ENCODE peak calls at places on chromosome 9, in ten cellular contexts. N is thoracic aorta; X is OCI-LY7; T is fibroblast of lung; Y is CD8-positive, alpha-beta T cell; P is GM23338; J is foreskin fibroblast; V is AG09309; U is cardiac muscle cell; I is bronchial epithelial cell. A is an unnamed sample.

GRCh38 chr9:21402387-21403247 is 6.3 kb upstream of the IFNA8 start:
- DNase-seq in P (peak; percentile 84), V (no peak), I (no peak), U (peak; percentile 21), X (no peak), T (no peak), Y (no peak), N (no peak), J (peak; percentile 47), A (no peak)

GRCh38 chr9:113998114-113998513 is 80.0 kb downstream of the AMBP start:
- DNase-seq in T (no peak), U (no peak), N (no peak), J (no peak), I (no peak), V (no peak), X (no peak), Y (no peak), P (no peak), A (no peak)

GRCh38 chr9:123883634-123884033 is 46.3 kb downstream of the DENND1A start:
- DNase-seq in I (peak; percentile 43), X (no peak), N (no peak), Y (no peak), J (peak; percentile 19), U (no peak), V (no peak), T (peak; percentile 11), P (no peak), A (peak; percentile 18)

GRCh38 chr9:83583151-83584014 is 39.6 kb upstream of the IDNK start:
- DNase-seq in V (no peak), P (peak; percentile 91), J (peak; percentile 74), Y (no peak), X (peak; percentile 45), I (peak; percentile 59), U (peak; percentile 80), N (peak; percentile 27), T (peak; percentile 60), A (peak; percentile 67)

GRCh38 chr9:113152699-113153098 is 1.9 kb downstream of the SLC31A2 start:
- DNase-seq in U (no peak), I (peak; percentile 97), T (no peak), J (peak; percentile 25), P (peak; percentile 35), Y (no peak), V (no peak), X (no peak), N (no peak), A (peak; percentile 98)

GRCh38 chr9:100322954-100323536 is 29.7 kb downstream of the TEX10 start:
- DNase-seq in N (no peak), Y (no peak), P (peak; percentile 70), U (peak; percentile 63), V (peak; percentile 7), I (peak; percentile 40), T (peak; percentile 60), J (peak; percentile 59), X (peak; percentile 55), A (peak; percentile 47)

GRCh38 chr9:79408200-79408599 is 163.6 kb upstream of the TLE4 start:
- DNase-seq in J (peak; percentile 6), N (no peak), Y (no peak), V (no peak), P (peak; percentile 30), X (no peak), I (no peak), T (no peak), U (no peak), A (no peak)

GRCh38 chr9:132977626-132978450 is 656 bp upstream of the GFI1B start:
- DNase-seq in P (peak; percentile 84), T (peak; percentile 33), X (peak; percentile 82), U (peak; percentile 60), I (peak; percentile 33), V (no peak), Y (peak; percentile 63), N (no peak), J (peak; percentile 76), A (peak; percentile 65)

GRCh38 chr9:122213589-122214413 is 15.0 kb downstream of the LHX6 start:
- DNase-seq in X (peak; percentile 72), Y (peak; percentile 31), I (peak; percentile 67), V (no peak), U (no peak), P (peak; percentile 95), T (no peak), J (no peak), N (no peak), A (peak; percentile 87)

GRCh38 chr9:123769723-123770122 is 160.2 kb downstream of the DENND1A start:
- DNase-seq in I (no peak), V (no peak), U (no peak), Y (no peak), J (peak; percentile 25), X (no peak), T (no peak), P (no peak), N (no peak), A (no peak)

DNA sequence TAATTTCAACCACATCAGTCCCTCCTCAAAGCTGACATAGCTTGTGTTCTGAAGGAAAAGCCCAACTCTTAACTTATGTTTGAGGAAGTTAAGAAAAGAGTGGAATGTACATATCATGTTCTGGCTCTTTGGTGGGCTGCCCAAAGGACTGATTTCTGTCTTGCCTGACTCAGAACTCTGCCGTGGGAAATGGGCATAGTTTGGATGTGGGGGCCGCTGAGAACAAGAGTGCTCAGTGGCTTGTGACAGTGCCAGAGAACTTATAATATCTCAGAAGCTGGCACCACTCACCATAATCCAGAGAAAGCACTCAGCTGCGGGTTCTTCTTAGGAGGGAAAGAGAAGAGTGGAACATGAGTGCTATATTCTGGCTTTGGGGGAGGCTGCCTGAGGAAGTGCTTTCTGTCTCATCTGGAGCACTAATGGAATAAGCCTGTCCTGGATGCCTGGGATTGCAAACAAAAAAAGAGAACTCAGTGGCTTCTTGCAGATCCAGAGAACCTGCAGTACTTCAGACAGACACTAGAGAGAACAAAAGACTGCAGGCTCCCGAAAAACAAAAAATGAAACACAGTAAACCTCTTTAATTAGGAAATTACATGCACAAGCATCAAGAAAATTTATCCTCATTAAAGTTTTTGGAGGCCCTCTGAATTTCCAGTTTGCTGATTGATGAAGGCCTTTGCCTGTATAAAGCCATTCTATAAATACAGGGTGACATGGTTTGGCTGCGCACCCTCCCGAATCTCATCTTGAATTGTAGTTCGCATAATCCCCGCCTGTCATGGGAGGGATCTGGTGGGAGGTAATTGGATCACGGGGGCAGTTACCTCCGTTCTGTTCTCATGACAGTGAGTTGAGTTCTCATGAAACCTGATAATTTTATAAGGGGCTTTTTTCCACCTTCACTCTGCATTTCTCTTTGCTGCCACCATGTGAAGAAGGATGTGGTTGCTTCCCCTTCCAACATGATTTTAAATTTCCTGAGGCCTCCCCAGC is 207.0 kb downstream of the DMAC1 start:
- DNase-seq in U (no peak), J (peak; percentile 1), P (peak; percentile 69), I (peak; percentile 8), X (no peak), T (no peak), Y (no peak), N (no peak), V (no peak), A (peak; percentile 2)
- TF ChIP-seq CTCF in U (no peak), J (no peak), P (peak; percentile 59), I (peak; percentile 29), X (peak; percentile 18), T (no peak), Y (no peak), N (no peak), V (no peak), A (no peak)

DNA sequence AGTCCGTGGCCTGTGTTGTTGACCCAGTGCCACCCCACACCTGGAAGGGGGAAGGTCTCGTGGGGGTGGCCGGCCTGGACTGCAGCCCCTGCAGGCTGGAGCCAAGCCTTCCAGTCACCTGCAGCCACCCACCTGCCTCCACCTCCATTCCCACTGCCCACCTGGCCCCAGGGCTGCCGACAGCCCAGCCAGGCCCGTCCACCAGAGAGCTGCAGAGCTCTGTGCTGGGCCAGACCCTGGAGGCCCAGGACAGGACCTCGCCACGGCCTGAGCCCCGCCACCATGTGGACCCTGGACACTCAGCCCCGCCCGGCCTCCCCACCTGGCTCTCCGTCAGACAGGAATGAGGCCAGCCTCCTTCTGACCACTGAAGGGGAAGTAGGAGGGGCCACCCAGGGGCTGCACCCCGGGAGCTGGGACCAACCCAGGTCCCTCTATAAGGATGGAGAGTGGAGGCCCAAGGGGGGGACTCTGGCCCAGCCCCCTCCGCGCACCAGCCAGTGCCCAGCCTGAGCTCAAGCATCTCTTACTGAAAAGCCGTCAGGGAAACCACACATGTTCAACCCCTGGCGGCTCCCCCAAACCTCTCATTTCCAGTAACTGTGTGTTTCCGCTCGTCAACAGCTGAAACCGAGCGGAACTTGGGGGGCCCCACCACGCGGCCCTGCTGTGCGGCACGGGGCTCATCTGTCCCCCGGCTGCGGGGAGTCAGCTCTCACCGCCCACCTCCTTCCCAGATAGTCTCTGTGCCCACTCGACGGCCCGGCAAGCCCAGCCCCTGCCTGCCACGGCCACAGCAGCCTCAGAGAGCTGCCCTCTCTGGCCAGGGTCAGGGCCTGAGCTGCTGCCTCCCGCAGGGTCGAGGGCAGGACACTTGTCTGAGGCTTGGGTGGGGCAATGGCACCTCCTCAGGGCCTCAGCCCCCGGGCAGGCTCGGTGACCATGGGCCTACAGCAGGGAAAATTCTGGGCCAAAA is 12.8 kb downstream of the NOTCH1 start:
- DNase-seq in I (no peak), V (no peak), Y (peak; percentile 63), N (no peak), X (no peak), T (no peak), J (no peak), U (no peak), P (no peak), A (no peak)
- H3K4me3 ChIP-seq in I (no peak overlapping the region), V (no peak overlapping the region), Y (peak overlapping the region; percentile 45), N (peak overlapping the region; percentile 10), X (no peak overlapping the region), T (no peak overlapping the region), J (no peak overlapping the region), U (no peak overlapping the region), P (no peak overlapping the region), A (peak overlapping the region; percentile 15)

GRCh38 chr9:35258665-35259474 is 97.1 kb downstream of the UNC13B start:
- DNase-seq in T (peak; percentile 82), J (peak; percentile 82), U (peak; percentile 86), P (peak; percentile 87), Y (peak; percentile 17), N (peak; percentile 13), I (peak; percentile 62), V (peak; percentile 51), X (peak; percentile 63), A (peak; percentile 73)
- TF ChIP-seq CTCF in T (peak; percentile 88), J (peak; percentile 73), U (peak; percentile 86), P (peak; percentile 76), Y (peak; percentile 57), N (peak; percentile 62), I (peak; percentile 66), V (peak; percentile 80), X (peak; percentile 87), A (peak; percentile 87)

GRCh38 chr9:93958121-93958874 is 3.1 kb upstream of the BARX1 start:
- DNase-seq in Y (no peak), N (no peak), X (no peak), J (no peak), P (peak; percentile 51), I (no peak), U (no peak), T (no peak), V (no peak), A (no peak)
- H3K4me3 ChIP-seq in Y (peak overlapping the region; percentile 13), N (peak overlapping the region; percentile 60), X (no peak overlapping the region), J (no peak overlapping the region), P (peak overlapping the region; percentile 61), I (no peak overlapping the region), U (peak overlapping the region; percentile 10), T (no peak overlapping the region), V (no peak overlapping the region), A (no peak overlapping the region)

DNA sequence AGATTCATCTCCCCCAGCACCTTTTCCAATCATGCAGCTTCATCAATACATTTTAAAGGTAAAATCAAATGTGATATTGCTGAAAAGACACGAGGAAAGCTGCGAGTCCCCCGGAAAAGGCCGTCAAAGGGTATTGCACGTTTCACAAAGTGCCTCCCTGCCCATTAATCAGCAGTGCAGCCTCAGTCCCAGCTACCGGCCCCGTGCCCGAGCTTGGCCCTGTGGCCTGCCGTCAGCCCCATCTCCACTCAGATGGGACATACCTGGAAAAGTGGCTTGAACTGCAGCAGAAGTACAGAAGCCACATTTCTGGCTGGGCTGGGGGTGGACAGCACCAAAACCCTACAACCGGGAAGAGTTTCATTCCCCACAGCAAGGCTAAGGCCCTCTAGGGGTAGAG is 39.9 kb upstream of the EQTN start:
- DNase-seq in Y (no peak), N (no peak), P (no peak), I (no peak), V (no peak), T (no peak), X (no peak), U (no peak), J (no peak), A (no peak)
- TF ChIP-seq CTCF in Y (no peak), N (no peak), P (no peak), I (no peak), V (no peak), T (no peak), X (no peak), U (no peak), J (no peak), A (no peak)

A was measured in epithelial cell of esophagus.